ENCODE peak calls at places on chromosomes 4 and X, in six cellular contexts. C is stomach, D is OCI-LY7, W is right lobe of liver, E is heart left ventricle, M is cardiac muscle cell. P is an unnamed sample. For H3K36me3 and H3K4me1, the result is how much of the 10 kb centered on the place peaks cover.

GRCh38 chrX:133649659-133650058 is 234.4 kb upstream of the GPC4 start:
- DNase-seq in C (no peak), D (no peak), W (no peak), E (no peak), M (no peak), P (no peak)

GRCh38 chrX:42695800-42696358 is 82.1 kb downstream of the PPP1R2C start:
- DNase-seq in C (no peak), D (no peak), W (no peak), E (no peak), M (no peak), P (no peak)

GRCh38 chrX:104195489-104196084 is 29.3 kb downstream of the FAM199X start:
- DNase-seq in C (no peak), D (peak), W (no peak), E (no peak), M (peak), P (peak)

GRCh38 chr4:174928174-174928573 is 10.0 kb downstream of the ADAM29 start:
- DNase-seq in C (no peak), D (peak), W (no peak), E (no peak), M (no peak), P (no peak)

GRCh38 chr4:189228726-189229125 is 711.9 kb upstream of the FRG1 start:
- DNase-seq in C (no peak), D (no peak), W (no peak), E (no peak), M (no peak), P (no peak)

GRCh38 chr4:62898115-62898514 is 1511.1 kb downstream of the TECRL start:
- DNase-seq in C (no peak), D (no peak), W (peak), E (no peak), M (no peak), P (no peak)

GRCh38 chr4:8580321-8581093 is at the start of gene GPR78:
- DNase-seq in C (peak), D (no peak), W (peak), E (peak), M (peak), P (peak)

GRCh38 chr4:186832906-186833305 is 109.2 kb upstream of the FAT1 start:
- DNase-seq in C (no peak), D (no peak), W (no peak), E (no peak), M (peak), P (no peak)

GRCh38 chr4:7062816-7063215 is 5.0 kb downstream of the GRPEL1 start:
- DNase-seq in C (no peak), D (no peak), W (no peak), E (no peak), M (no peak), P (no peak)

GRCh38 chrX:5979338-5979737 is 249.3 kb downstream of the NLGN4X start:
- DNase-seq in C (no peak), D (no peak), W (no peak), E (no peak), M (no peak), P (no peak)

GRCh38 chr4:82031386-82031785 is 342.4 kb downstream of the HNRNPD start:
- DNase-seq in C (no peak), D (no peak), W (no peak), E (no peak), M (no peak), P (no peak)

GRCh38 chr4:140308366-140309123 is 64.9 kb upstream of the SCOC start:
- DNase-seq in C (no peak), D (no peak), W (no peak), E (peak), M (peak), P (no peak)

GRCh38 chr4:53854991-53855885 is 209.2 kb downstream of the CHIC2 start:
- DNase-seq in C (no peak), D (peak), W (no peak), E (no peak), M (peak), P (no peak)

GRCh38 chr4:84673475-84674230 is 90.7 kb downstream of the CDS1 start:
- DNase-seq in C (no peak), D (no peak), W (no peak), E (no peak), M (peak), P (no peak)

GRCh38 chr4:88841635-88842034 is 144.0 kb upstream of the NAP1L5 start:
- DNase-seq in C (no peak), D (no peak), W (no peak), E (no peak), M (no peak), P (no peak)

GRCh38 chr4:148243837-148244236 is 198.4 kb downstream of the NR3C2 start:
- DNase-seq in C (no peak), D (no peak), W (no peak), E (no peak), M (no peak), P (no peak)

GRCh38 chr4:2796261-2797187 is 3.6 kb downstream of the SH3BP2 start:
- DNase-seq in C (peak), D (no peak), W (peak), E (peak), M (no peak), P (no peak)

GRCh38 chr4:169615467-169616106 is 3.2 kb upstream of the NEK1 start:
- DNase-seq in C (no peak), D (no peak), W (no peak), E (no peak), M (no peak), P (no peak)

GRCh38 chr4:38193464-38193863 is 233.3 kb downstream of the PTTG2 start:
- DNase-seq in C (no peak), D (no peak), W (no peak), E (no peak), M (peak), P (no peak)

GRCh38 chrX:31423575-31424284 is 351.9 kb upstream of the FTHL17 start:
- DNase-seq in C (peak), D (peak), W (no peak), E (peak), M (peak), P (peak)

GRCh38 chr4:180566492-180566891 is 1676.7 kb upstream of the TENM3 start:
- DNase-seq in C (no peak), D (no peak), W (no peak), E (no peak), M (no peak), P (no peak)

GRCh38 chr4:48254381-48255072 is 15.1 kb downstream of the TEC start:
- DNase-seq in C (peak), D (no peak), W (peak), E (peak), M (peak), P (no peak)

GRCh38 chr4:184937030-184937710 is 81.1 kb upstream of the HELT start:
- DNase-seq in C (no peak), D (no peak), W (no peak), E (no peak), M (no peak), P (peak)

GRCh38 chr4:21451032-21451431 is 497.5 kb downstream of the KCNIP4 start:
- DNase-seq in C (no peak), D (no peak), W (no peak), E (no peak), M (peak), P (no peak)

GRCh38 chr4:169351860-169352259 is 81.1 kb upstream of the SH3RF1 start:
- DNase-seq in C (peak), D (no peak), W (peak), E (peak), M (peak), P (no peak)

GRCh38 chr4:162498168-162498567 is 334.4 kb upstream of the FSTL5 start:
- DNase-seq in C (peak), D (no peak), W (no peak), E (peak), M (peak), P (no peak)

GRCh38 chr4:13701937-13702446 is 74.5 kb upstream of the BOD1L1 start:
- DNase-seq in C (no peak), D (no peak), W (no peak), E (no peak), M (peak), P (peak)

GRCh38 chr4:109375778-109376414 is 57.7 kb upstream of the SEC24B start:
- DNase-seq in C (no peak), D (no peak), W (no peak), E (no peak), M (no peak), P (no peak)

GRCh38 chrX:7261672-7262332 is 113.8 kb upstream of the PUDP start:
- DNase-seq in C (no peak), D (peak), W (no peak), E (no peak), M (no peak), P (no peak)

GRCh38 chr4:39205000-39205399 is 22.7 kb downstream of the WDR19 start:
- DNase-seq in C (no peak), D (no peak), W (no peak), E (no peak), M (peak), P (no peak)

GRCh38 chr4:39204543-39204942 is 22.2 kb downstream of the WDR19 start:
- DNase-seq in C (no peak), D (no peak), W (no peak), E (no peak), M (no peak), P (no peak)

GRCh38 chr4:39201963-39202362 is 19.6 kb downstream of the WDR19 start:
- DNase-seq in C (no peak), D (no peak), W (no peak), E (no peak), M (no peak), P (no peak)

GRCh38 chr4:39205476-39205875 is 23.1 kb downstream of the WDR19 start:
- DNase-seq in C (no peak), D (no peak), W (no peak), E (no peak), M (peak), P (no peak)
- H3K36me3 ChIP-seq in C (half or more), D (half or more), W (under half), E (half or more), M (under half), P (under half)

GRCh38 chr4:75724867-75725724 is 719 bp downstream of the USO1 start:
- DNase-seq in C (peak), D (peak), W (peak), E (peak), M (peak), P (peak)
- H3K4me1 ChIP-seq in C (under half), D (under half), W (under half), E (half or more), M (under half), P (under half)

GRCh38 chr4:17812125-17812524 is 1.3 kb downstream of the NCAPG start:
- DNase-seq in C (no peak), D (peak), W (no peak), E (no peak), M (no peak), P (no peak)

GRCh38 chr4:17812801-17813200 is 2.0 kb downstream of the NCAPG start:
- DNase-seq in C (no peak), D (no peak), W (no peak), E (no peak), M (peak), P (no peak)

GRCh38 chr4:17811078-17811603 is 362 bp downstream of the NCAPG start:
- DNase-seq in C (no peak), D (no peak), W (peak), E (peak), M (no peak), P (peak)

GRCh38 chr4:17809667-17810066 is 890 bp downstream of the DCAF16 start:
- DNase-seq in C (no peak), D (peak), W (no peak), E (no peak), M (no peak), P (no peak)

DNA sequence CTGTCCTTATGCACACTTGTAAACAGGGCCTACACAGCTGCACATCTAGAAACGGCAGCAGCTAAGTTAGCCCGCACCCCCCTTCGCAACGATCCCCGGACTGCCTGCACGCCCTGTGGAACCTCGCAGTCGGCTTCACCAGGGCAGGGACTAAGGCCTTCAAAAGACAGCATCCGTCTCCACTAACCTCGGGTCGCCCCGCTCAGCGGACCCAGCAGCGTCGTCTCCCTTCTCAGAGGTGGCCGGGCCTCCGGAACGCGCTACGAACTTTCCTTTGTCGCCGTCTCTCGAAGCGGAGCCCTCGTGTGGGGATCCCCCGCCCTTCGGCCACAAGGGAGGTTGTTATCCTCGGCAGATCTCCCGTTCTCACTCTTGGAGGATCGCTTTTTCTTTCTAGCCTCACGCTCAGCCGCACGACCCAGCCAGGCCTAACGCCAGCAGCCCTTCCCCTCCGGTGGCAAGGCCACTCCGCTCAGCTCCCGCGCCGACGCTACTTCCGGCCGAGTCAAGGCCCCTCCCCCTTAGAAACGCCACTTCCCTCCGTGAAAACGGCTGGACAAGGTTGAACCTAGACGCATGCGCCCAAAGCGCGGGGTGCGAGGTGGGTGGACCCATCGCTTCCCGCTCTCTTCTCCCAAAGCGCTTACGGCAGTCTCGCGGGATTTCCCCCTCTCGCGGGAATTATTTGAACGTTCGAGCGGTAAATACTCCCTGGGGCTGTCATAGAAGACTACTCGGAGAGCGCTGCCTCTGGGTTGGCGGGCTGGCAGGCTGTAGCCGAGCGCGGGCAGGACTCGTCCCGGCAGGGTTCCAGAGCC is at the start of the genes DCAF16 and NCAPG:
- DNase-seq in C (peak), D (peak), W (peak), E (peak), M (peak), P (peak)
- H3K36me3 ChIP-seq in C (under half), D (half or more), W (under half), E (under half), M (under half), P (under half)

GRCh38 chr4:23041501-23041900 is 348.8 kb downstream of the GBA3 start:
- DNase-seq in C (no peak), D (no peak), W (no peak), E (no peak), M (no peak), P (no peak)

GRCh38 chr4:23039813-23040212 is 347.1 kb downstream of the GBA3 start:
- DNase-seq in C (no peak), D (no peak), W (no peak), E (no peak), M (no peak), P (no peak)

GRCh38 chr4:23038626-23039245 is 346.0 kb downstream of the GBA3 start:
- DNase-seq in C (no peak), D (no peak), W (no peak), E (no peak), M (no peak), P (no peak)

GRCh38 chr4:23036921-23037495 is 344.3 kb downstream of the GBA3 start:
- DNase-seq in C (no peak), D (no peak), W (no peak), E (no peak), M (no peak), P (no peak)

DNA sequence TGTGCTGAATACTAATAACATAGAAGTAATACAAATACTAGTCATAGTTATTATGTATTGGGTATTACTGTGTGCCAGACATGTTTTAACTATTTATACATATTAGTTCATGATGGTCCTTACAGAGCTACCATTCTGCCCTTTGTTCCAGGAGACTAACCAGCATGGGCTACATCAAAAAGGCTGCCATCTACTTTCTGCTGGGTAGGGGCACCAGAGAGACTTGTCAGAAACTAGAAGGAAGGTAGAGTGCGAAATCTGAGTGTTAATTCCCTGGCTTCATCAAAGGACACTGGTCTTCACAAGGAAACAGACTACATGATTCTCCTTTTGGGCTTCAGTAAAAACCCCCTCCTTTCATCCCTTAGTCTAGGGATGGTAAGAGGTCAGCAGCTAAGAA is 347.8 kb downstream of the GBA3 start:
- DNase-seq in C (no peak), D (no peak), W (no peak), E (no peak), M (no peak), P (no peak)
- H3K4me1 ChIP-seq in C (under half), D (under half), W (under half), E (under half), M (under half), P (under half)

GRCh38 chr4:40214038-40214437 is 17.2 kb downstream of the RHOH start:
- DNase-seq in C (no peak), D (no peak), W (no peak), E (no peak), M (no peak), P (no peak)

GRCh38 chr4:40212674-40213504 is 16.1 kb downstream of the RHOH start:
- DNase-seq in C (no peak), D (no peak), W (no peak), E (no peak), M (no peak), P (no peak)

GRCh38 chr4:40210776-40211175 is 13.9 kb downstream of the RHOH start:
- DNase-seq in C (no peak), D (no peak), W (no peak), E (no peak), M (no peak), P (no peak)

GRCh38 chr4:40209401-40209800 is 12.6 kb downstream of the RHOH start:
- DNase-seq in C (no peak), D (no peak), W (no peak), E (no peak), M (no peak), P (no peak)

DNA sequence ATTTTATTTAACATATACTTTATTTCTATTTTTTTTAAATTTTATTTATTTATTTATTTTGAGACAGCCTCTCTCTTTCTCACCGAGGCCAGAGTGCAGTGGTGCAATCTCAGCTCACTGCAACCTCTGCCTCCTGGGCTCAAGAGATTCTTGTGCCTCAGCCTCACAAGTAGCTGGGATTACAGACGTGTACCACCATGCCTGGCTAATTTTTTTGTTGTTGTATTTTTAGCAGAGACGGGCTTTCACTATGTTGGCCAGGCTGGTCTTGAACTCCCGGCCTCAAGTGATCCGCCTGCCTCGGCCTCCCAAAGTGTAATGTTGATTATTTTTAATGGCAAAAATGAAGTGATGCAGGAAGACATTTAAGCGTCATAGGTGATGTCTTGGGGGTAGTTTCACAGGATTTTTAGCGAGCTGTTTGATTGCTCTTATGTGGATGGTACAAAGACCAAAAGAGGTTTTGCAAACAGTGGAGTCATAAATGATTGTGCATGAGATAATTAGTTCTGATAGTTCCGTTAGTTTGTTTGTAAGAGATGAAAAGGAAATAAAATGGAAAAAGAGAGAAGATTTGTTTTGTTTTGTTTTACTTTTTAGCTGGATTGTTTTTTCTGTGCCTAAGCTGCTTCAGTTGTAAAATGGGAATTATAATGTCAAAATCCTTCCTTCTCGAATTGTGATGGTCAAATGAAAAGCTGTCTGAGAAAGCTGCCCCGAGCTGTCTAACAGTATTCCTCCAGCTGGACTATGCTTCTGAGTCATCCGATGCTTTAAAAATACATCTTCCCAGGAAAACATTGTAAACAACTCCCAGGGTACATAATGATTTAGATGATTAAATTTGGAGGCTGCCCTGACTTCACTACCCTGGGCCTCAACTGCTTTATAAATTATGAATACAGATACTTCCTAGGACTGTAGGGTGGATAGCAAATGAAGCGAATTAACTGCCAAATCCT is 14.7 kb downstream of the RHOH start:
- DNase-seq in C (no peak), D (no peak), W (no peak), E (no peak), M (no peak), P (no peak)
- H3K36me3 ChIP-seq in C (under half), D (half or more), W (under half), E (under half), M (under half), P (under half)

P was measured in Caco-2.